ENCODE peak calls at places on chromosomes 2 and 18, in six cellular contexts. Z, S, N, P, H and R are unnamed samples.

GRCh38 chr2:81672923-81673322 is 1368.4 kb upstream of the LRRTM1 start:
- DNase-seq in Z (no peak), S (no peak), N (no peak), P (no peak), H (no peak), R (no peak)

GRCh38 chr18:27656167-27656778 is 471.2 kb upstream of the CHST9 start:
- DNase-seq in Z (no peak), S (no peak), N (no peak), P (no peak), H (no peak), R (no peak)

GRCh38 chr2:222238072-222238471 is 60.7 kb downstream of the PAX3 start:
- DNase-seq in Z (no peak), S (no peak), N (no peak), P (no peak), H (no peak), R (no peak)

GRCh38 chr2:235690082-235690808 is 196.4 kb downstream of the AGAP1 start:
- DNase-seq in Z (no peak), S (no peak), N (no peak), P (no peak), H (no peak), R (no peak)

GRCh38 chr18:58176915-58177717 is 133.1 kb downstream of the NEDD4L start:
- DNase-seq in Z (no peak), S (no peak), N (no peak), P (no peak), H (peak), R (no peak)

GRCh38 chr18:32805354-32805753 is 32.5 kb upstream of the KLHL14 start:
- DNase-seq in Z (no peak), S (no peak), N (no peak), P (no peak), H (no peak), R (no peak)

GRCh38 chr2:129902731-129903585 is 76.5 kb upstream of the RAB6C start:
- DNase-seq in Z (no peak), S (no peak), N (no peak), P (no peak), H (no peak), R (peak)

GRCh38 chr18:77567202-77567601 is 317.6 kb downstream of the GALR1 start:
- DNase-seq in Z (peak), S (no peak), N (no peak), P (no peak), H (no peak), R (no peak)

GRCh38 chr2:217899231-217900009 is 103.4 kb downstream of the TNS1 start:
- DNase-seq in Z (peak), S (peak), N (peak), P (no peak), H (peak), R (no peak)

GRCh38 chr18:55100817-55101457 is 141.7 kb upstream of the CCDC68 start:
- DNase-seq in Z (no peak), S (no peak), N (no peak), P (no peak), H (no peak), R (no peak)

GRCh38 chr2:61978522-61978921 is 73.0 kb downstream of the COMMD1 start:
- DNase-seq in Z (peak), S (no peak), N (peak), P (no peak), H (peak), R (no peak)

GRCh38 chr2:54771166-54771565 is 47.7 kb downstream of the EML6 start:
- DNase-seq in Z (no peak), S (no peak), N (no peak), P (no peak), H (no peak), R (no peak)

GRCh38 chr2:70140978-70141753 is 49.7 kb downstream of the C2orf42 start:
- DNase-seq in Z (peak), S (peak), N (peak), P (peak), H (peak), R (peak)

GRCh38 chr2:175001546-175001945 is 3.6 kb downstream of the CHN1 start:
- DNase-seq in Z (no peak), S (no peak), N (no peak), P (no peak), H (no peak), R (no peak)

GRCh38 chr18:55405655-55406373 is 182.2 kb downstream of the TCF4 start:
- DNase-seq in Z (peak), S (peak), N (peak), P (no peak), H (peak), R (no peak)

GRCh38 chr2:28589746-28590463 is 94.0 kb downstream of the PLB1 start:
- DNase-seq in Z (no peak), S (no peak), N (no peak), P (peak), H (no peak), R (no peak)

GRCh38 chr18:45945669-45946068 is 21.5 kb downstream of the EPG5 start:
- DNase-seq in Z (no peak), S (no peak), N (no peak), P (no peak), H (no peak), R (no peak)

GRCh38 chr18:45954070-45954712 is 12.9 kb downstream of the EPG5 start:
- DNase-seq in Z (no peak), S (no peak), N (no peak), P (no peak), H (no peak), R (no peak)

GRCh38 chr18:45957100-45957499 is 10.0 kb downstream of the EPG5 start:
- DNase-seq in Z (no peak), S (no peak), N (no peak), P (no peak), H (no peak), R (no peak)

DNA sequence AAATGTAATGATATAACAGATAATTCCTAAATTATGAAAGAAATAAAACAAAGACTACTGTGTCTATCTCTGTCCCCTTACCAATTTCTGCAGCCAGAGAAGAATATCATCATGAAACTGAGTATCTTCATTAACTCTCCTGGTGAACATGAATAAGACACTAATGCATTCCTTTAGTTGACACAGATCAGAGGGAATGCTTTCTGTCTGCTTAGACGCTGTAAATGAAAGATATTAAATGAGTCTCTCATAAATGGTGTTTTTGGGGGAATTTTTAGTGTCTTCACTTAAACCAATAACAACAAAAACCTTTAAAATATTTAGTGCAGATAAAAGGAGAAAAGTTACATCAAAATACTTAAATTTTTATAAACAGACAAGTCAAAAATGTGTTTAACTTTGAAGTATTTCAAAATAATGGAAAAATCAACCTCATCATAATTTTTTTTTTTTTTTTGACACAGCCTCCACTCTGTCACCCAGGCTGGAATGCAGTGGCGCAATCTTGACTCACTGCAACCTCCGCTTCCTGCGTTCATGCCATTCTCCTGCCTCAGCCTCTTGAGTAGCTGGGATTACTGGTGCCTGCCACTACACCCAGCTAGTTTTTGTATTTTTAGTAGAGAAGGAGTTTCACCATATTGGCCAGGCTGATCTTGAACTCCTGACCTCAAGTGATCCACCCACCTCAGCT is 16.0 kb downstream of the EPG5 start:
- DNase-seq in Z (no peak), S (no peak), N (no peak), P (no peak), H (no peak), R (no peak)
- TF ChIP-seq POLR2A in Z (no peak), S (no peak), N (no peak), P (no peak), H (no peak), R (no peak)

GRCh38 chr2:75646090-75646582 is 447 bp upstream of the MRPL19 start:
- DNase-seq in Z (no peak), S (no peak), N (no peak), P (no peak), H (no peak), R (no peak)

GRCh38 chr2:75643980-75644379 is 2.6 kb upstream of the MRPL19 start:
- DNase-seq in Z (no peak), S (no peak), N (no peak), P (no peak), H (no peak), R (no peak)

GRCh38 chr2:75645643-75646042 is 940 bp upstream of the MRPL19 start:
- DNase-seq in Z (no peak), S (no peak), N (no peak), P (no peak), H (no peak), R (no peak)

GRCh38 chr2:75647771-75648170 is 1.2 kb downstream of the MRPL19 start:
- DNase-seq in Z (no peak), S (no peak), N (no peak), P (no peak), H (no peak), R (no peak)

GRCh38 chr2:75646583-75647425 is at the start of gene MRPL19:
- DNase-seq in Z (peak), S (peak), N (peak), P (peak), H (peak), R (peak)
- TF ChIP-seq POLR2A in Z (no peak), S (peak), N (peak), P (no peak), H (peak), R (no peak)

GRCh38 chr18:2903006-2903405 is 56.2 kb downstream of the EMILIN2 start:
- DNase-seq in Z (peak), S (no peak), N (no peak), P (peak), H (peak), R (no peak)

GRCh38 chr18:2906522-2907458 is 60.0 kb downstream of the EMILIN2 start:
- DNase-seq in Z (peak), S (peak), N (no peak), P (no peak), H (no peak), R (no peak)

GRCh38 chr18:2907459-2908145 is 60.8 kb downstream of the EMILIN2 start:
- DNase-seq in Z (peak), S (no peak), N (no peak), P (no peak), H (no peak), R (no peak)

GRCh38 chr18:2908166-2908945 is 61.5 kb downstream of the EMILIN2 start:
- DNase-seq in Z (no peak), S (no peak), N (no peak), P (no peak), H (no peak), R (no peak)

GRCh38 chr18:2905802-2906521 is 59.2 kb downstream of the EMILIN2 start:
- DNase-seq in Z (peak), S (no peak), N (peak), P (no peak), H (peak), R (no peak)
- TF ChIP-seq POLR2A in Z (no peak), S (no peak), N (peak), P (peak), H (peak), R (no peak)

GRCh38 chr2:85938456-85938855 is 49.7 kb upstream of the ST3GAL5 start:
- DNase-seq in Z (no peak), S (no peak), N (no peak), P (no peak), H (no peak), R (no peak)

GRCh38 chr2:85942346-85942957 is 53.7 kb upstream of the ST3GAL5 start:
- DNase-seq in Z (no peak), S (no peak), N (no peak), P (no peak), H (no peak), R (peak)

GRCh38 chr2:85936421-85937068 is 47.8 kb upstream of the ST3GAL5 start:
- DNase-seq in Z (peak), S (no peak), N (peak), P (no peak), H (no peak), R (no peak)

GRCh38 chr2:85937069-85937439 is 48.3 kb upstream of the ST3GAL5 start:
- DNase-seq in Z (no peak), S (no peak), N (peak), P (no peak), H (no peak), R (no peak)

GRCh38 chr2:85939136-85939535 is 50.3 kb upstream of the ST3GAL5 start:
- DNase-seq in Z (no peak), S (no peak), N (no peak), P (no peak), H (no peak), R (no peak)
- TF ChIP-seq POLR2A in Z (no peak), S (no peak), N (no peak), P (no peak), H (no peak), R (no peak)

GRCh38 chr18:4157339-4157738 is 297.8 kb downstream of the DLGAP1 start:
- DNase-seq in Z (no peak), S (no peak), N (no peak), P (no peak), H (no peak), R (no peak)
- TF ChIP-seq POLR2A in Z (no peak), S (no peak), N (no peak), P (no peak), H (no peak), R (no peak)

DNA sequence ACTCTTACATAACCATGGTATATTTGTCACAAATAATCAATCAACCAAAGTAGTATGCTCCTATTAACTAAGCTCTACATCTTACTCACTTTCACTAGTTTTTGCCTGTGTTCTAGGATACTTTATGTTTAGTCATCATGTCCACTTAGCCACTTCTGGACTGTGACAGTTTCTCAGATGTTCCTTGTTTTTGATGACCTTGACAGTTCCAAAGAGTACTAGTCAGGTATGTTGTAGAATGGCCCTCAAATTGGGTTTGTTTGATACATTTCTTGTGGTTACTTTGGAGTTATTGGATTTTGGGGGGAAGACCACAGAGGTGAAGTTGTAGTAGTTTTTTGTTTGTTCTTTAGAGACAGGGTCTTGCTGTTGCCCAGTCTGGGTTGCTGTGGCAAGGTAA is 35.5 kb downstream of the BUB1 start:
- DNase-seq in Z (no peak), S (no peak), N (no peak), P (no peak), H (no peak), R (no peak)
- TF ChIP-seq POLR2A in Z (no peak), S (peak), N (no peak), P (no peak), H (no peak), R (no peak)

GRCh38 chr2:159926695-159927094 is 128.7 kb upstream of the CD302 start:
- DNase-seq in Z (no peak), S (no peak), N (no peak), P (no peak), H (no peak), R (no peak)
- TF ChIP-seq POLR2A in Z (no peak), S (no peak), N (no peak), P (no peak), H (no peak), R (no peak)